ENCODE peak calls at places on chromosomes 2 and 18, in seven cellular contexts. Q is heart left ventricle, R is GM04503, Z is activated B cell treated with CpG ODN at 0.5 μM for 24 hours, B is hypothalamus, J is NCI-H748 treated with DMSO at 0.1 percent for 48 hours, L is EH. U is an unnamed sample.

GRCh38 chr2:207662203-207662602 is 37.0 kb upstream of the METTL21A start:
- DNase-seq in B (no peak), Q (no peak), J (no peak), R (no peak), L (no peak), Z (peak), U (no peak)

GRCh38 chr18:79850731-79851130 is 53.0 kb downstream of the KCNG2 start:
- DNase-seq in L (no peak), Z (no peak), R (no peak), Q (no peak), B (no peak), J (no peak), U (no peak)

GRCh38 chr2:229243880-229244560 is 27.1 kb downstream of the PID1 start:
- DNase-seq in B (no peak), Q (no peak), L (peak), J (no peak), R (no peak), Z (no peak), U (peak)

GRCh38 chr2:68196120-68196716 is 38.5 kb downstream of the PNO1 start:
- DNase-seq in L (peak), J (no peak), B (no peak), R (no peak), Z (no peak), Q (no peak), U (peak)

GRCh38 chr2:151560289-151560688 is 150.6 kb downstream of the RIF1 start:
- DNase-seq in L (peak), Q (no peak), R (no peak), J (no peak), B (no peak), Z (no peak), U (peak)

GRCh38 chr2:174771631-174772491 is 7.6 kb upstream of the CHRNA1 start:
- DNase-seq in R (peak), Z (no peak), B (peak), J (peak), L (peak), Q (peak), U (peak)

GRCh38 chr2:47964722-47965434 is 58.6 kb upstream of the FBXO11 start:
- DNase-seq in R (no peak), L (no peak), J (no peak), Q (no peak), Z (no peak), B (no peak), U (no peak)

GRCh38 chr2:234989183-234989701 is 37.4 kb downstream of the SH3BP4 start:
- DNase-seq in L (no peak), Q (peak), B (peak), Z (no peak), R (no peak), J (no peak), U (peak)

GRCh38 chr18:62612246-62612645 is 89.4 kb downstream of the ZCCHC2 start:
- DNase-seq in B (no peak), R (no peak), Q (no peak), J (no peak), Z (no peak), L (no peak), U (no peak)

GRCh38 chr2:116754371-116755101 is 1060.0 kb upstream of the DDX18 start:
- DNase-seq in B (no peak), R (no peak), Z (no peak), L (no peak), J (no peak), Q (no peak), U (no peak)

GRCh38 chr2:169136885-169137534 is 67.6 kb downstream of the DHRS9 start:
- DNase-seq in R (no peak), Q (peak), B (no peak), Z (no peak), J (no peak), L (no peak), U (no peak)

GRCh38 chr18:8982416-8983183 is 119.9 kb upstream of the NDUFV2 start:
- DNase-seq in R (peak), L (peak), B (no peak), Z (no peak), J (peak), Q (no peak), U (no peak)

GRCh38 chr2:59900728-59901452 is 652.6 kb downstream of the BCL11A start:
- DNase-seq in Z (no peak), Q (no peak), B (no peak), L (no peak), R (no peak), J (peak), U (peak)

GRCh38 chr18:44894011-44894410 is 213.3 kb downstream of the SETBP1 start:
- DNase-seq in J (no peak), Q (no peak), Z (no peak), B (no peak), L (no peak), R (no peak), U (no peak)

GRCh38 chr18:3924455-3924854 is 474.5 kb downstream of the TGIF1 start:
- DNase-seq in R (no peak), Q (no peak), J (no peak), B (no peak), L (peak), Z (no peak), U (no peak)

GRCh38 chr2:195984951-195985726 is 83.5 kb downstream of the DNAH7 start:
- DNase-seq in Q (no peak), B (no peak), Z (no peak), R (no peak), L (peak), J (no peak), U (no peak)

GRCh38 chr2:232300894-232301387 is 77.6 kb upstream of the ALPP start:
- DNase-seq in Q (no peak), R (no peak), J (no peak), B (no peak), L (peak), Z (no peak), U (no peak)

GRCh38 chr2:158088093-158088492 is 13.6 kb upstream of the UPP2 start:
- DNase-seq in L (no peak), Q (no peak), B (no peak), J (no peak), Z (no peak), R (no peak), U (no peak)

GRCh38 chr2:113755690-113756063 is 765 bp downstream of the SLC35F5 start:
- DNase-seq in Z (no peak), J (no peak), L (peak), R (no peak), Q (no peak), B (no peak), U (no peak)

GRCh38 chr2:236107536-236107935 is 60.6 kb downstream of the GBX2 start:
- DNase-seq in R (no peak), B (no peak), Q (no peak), Z (no peak), J (no peak), L (no peak), U (no peak)

GRCh38 chr2:13006407-13006806 is 289.7 kb downstream of the TRIB2 start:
- DNase-seq in R (no peak), B (no peak), Z (no peak), J (no peak), Q (no peak), L (no peak), U (no peak)

GRCh38 chr2:120379916-120380893 is 34.3 kb downstream of the INHBB start:
- DNase-seq in R (no peak), Q (peak), Z (no peak), L (no peak), J (peak), B (no peak), U (no peak)

GRCh38 chr18:11320981-11321380 is 171.6 kb upstream of the PIEZO2 start:
- DNase-seq in Q (no peak), R (peak), B (no peak), L (peak), Z (no peak), J (no peak), U (no peak)

GRCh38 chr2:24883946-24884345 is 36.1 kb downstream of the ADCY3 start:
- DNase-seq in B (no peak), J (no peak), R (no peak), L (peak), Q (no peak), Z (no peak), U (no peak)

GRCh38 chr18:74434466-74434865 is 22.6 kb downstream of the DIPK1C start:
- DNase-seq in Q (no peak), B (no peak), Z (no peak), L (no peak), R (no peak), J (no peak), U (no peak)

GRCh38 chr2:238929242-238930081 is 81.6 kb downstream of the TWIST2 start:
- DNase-seq in L (peak), Q (no peak), R (no peak), Z (no peak), B (no peak), J (no peak), U (no peak)

GRCh38 chr2:209307161-209308001 is 116.5 kb upstream of the MAP2 start:
- DNase-seq in J (no peak), Z (no peak), R (no peak), B (no peak), Q (no peak), L (no peak), U (no peak)

GRCh38 chr2:48998449-48998848 is 155.9 kb downstream of the FSHR start:
- DNase-seq in Z (no peak), B (no peak), L (no peak), R (no peak), Q (no peak), J (no peak), U (no peak)

U was measured in adrenal gland.